ENCODE peak calls at places on chromosomes 12 and 14, in six cellular contexts. V is suprapubic skin, H is upper lobe of left lung, Y is stomach, D is sigmoid colon, F is HL-60. M is an unnamed sample.

GRCh38 chr12:29797565-29798360 is 14.0 kb upstream of the TMTC1 start:
- DNase-seq in H (no peak), F (no peak), V (no peak), D (no peak), Y (no peak), M (no peak)

GRCh38 chr12:52391618-52392002 is 6.2 kb upstream of the KRT84 start:
- DNase-seq in F (no peak), Y (peak), H (peak), D (peak), V (no peak), M (peak)

GRCh38 chr12:85279449-85280137 is 427 bp upstream of the ALX1 start:
- DNase-seq in D (peak), Y (no peak), F (no peak), V (peak), H (peak), M (no peak)

GRCh38 chr14:48504921-48505320 is 829.5 kb upstream of the MDGA2 start:
- DNase-seq in Y (no peak), V (no peak), H (no peak), D (no peak), F (no peak), M (no peak)

GRCh38 chr14:102545461-102546265 is 36.1 kb upstream of the ANKRD9 start:
- DNase-seq in H (no peak), D (no peak), F (no peak), Y (no peak), V (no peak), M (no peak)

GRCh38 chr12:40615590-40615989 is 76.6 kb upstream of the CNTN1 start:
- DNase-seq in H (no peak), Y (no peak), V (no peak), D (no peak), F (no peak), M (no peak)

GRCh38 chr12:127125607-127126259 is 1141.2 kb upstream of the TMEM132C start:
- DNase-seq in Y (no peak), F (no peak), D (no peak), V (no peak), H (no peak), M (no peak)

GRCh38 chr12:21828779-21829178 is 54.3 kb upstream of the KCNJ8 start:
- DNase-seq in D (peak), F (no peak), V (no peak), H (no peak), Y (peak), M (no peak)

GRCh38 chr12:15987696-15988095 is 76.6 kb downstream of the DERA start:
- DNase-seq in H (peak), F (no peak), D (no peak), Y (peak), V (no peak), M (no peak)

GRCh38 chr12:51889216-51890134 is 1.6 kb downstream of the ANKRD33 start:
- DNase-seq in H (peak), Y (no peak), F (no peak), D (peak), V (no peak), M (no peak)

GRCh38 chr14:91636604-91637003 is 95.3 kb downstream of the CATSPERB start:
- DNase-seq in D (no peak), V (no peak), Y (no peak), H (no peak), F (no peak), M (no peak)

GRCh38 chr12:24742378-24742777 is 206.5 kb downstream of the BCAT1 start:
- DNase-seq in V (no peak), D (no peak), F (peak), Y (no peak), H (no peak), M (peak)

GRCh38 chr12:105357162-105357691 is 26.7 kb downstream of the C12orf75 start:
- DNase-seq in V (no peak), D (no peak), H (no peak), F (no peak), Y (no peak), M (no peak)

GRCh38 chr14:89293349-89293916 is 123.6 kb downstream of the FOXN3 start:
- DNase-seq in V (no peak), F (no peak), D (no peak), H (no peak), Y (no peak), M (no peak)

GRCh38 chr12:91921555-91921954 is 224.1 kb downstream of the BTG1 start:
- DNase-seq in D (no peak), H (no peak), F (no peak), V (no peak), Y (no peak), M (no peak)

GRCh38 chr12:33752854-33753253 is 269.4 kb upstream of the ALG10 start:
- DNase-seq in H (no peak), F (no peak), V (no peak), Y (no peak), D (no peak), M (no peak)

GRCh38 chr14:96363751-96364336 is 518 bp downstream of the GSKIP start:
- DNase-seq in V (no peak), H (peak), F (no peak), Y (peak), D (peak), M (peak)

GRCh38 chr14:60094306-60094897 is 2.7 kb downstream of the PCNX4 start:
- DNase-seq in V (no peak), H (no peak), Y (no peak), F (no peak), D (no peak), M (peak)

GRCh38 chr12:122421263-122421814 is 1.1 kb downstream of the CLIP1 start:
- DNase-seq in D (peak), Y (peak), H (no peak), V (no peak), F (no peak), M (peak)

GRCh38 chr12:25889185-25889584 is 69.3 kb upstream of the RASSF8 start:
- DNase-seq in Y (no peak), F (no peak), D (no peak), H (no peak), V (no peak), M (no peak)

GRCh38 chr12:92596388-92596787 is 106.4 kb upstream of the PLEKHG7 start:
- DNase-seq in F (no peak), Y (no peak), V (no peak), D (no peak), H (no peak), M (no peak)

GRCh38 chr12:104942075-104942474 is 16.0 kb downstream of the SLC41A2 start:
- DNase-seq in H (no peak), V (no peak), D (no peak), F (no peak), Y (no peak), M (no peak)

GRCh38 chr14:72975776-72976175 is 49.5 kb downstream of the DCAF4 start:
- DNase-seq in F (no peak), D (no peak), Y (no peak), H (no peak), V (no peak), M (peak)

GRCh38 chr14:64878775-64879634 is 702 bp downstream of the SPTB start:
- DNase-seq in V (no peak), F (no peak), H (peak), D (no peak), Y (no peak), M (no peak)

GRCh38 chr14:35747379-35747778 is 61.7 kb downstream of the RALGAPA1 start:
- DNase-seq in Y (no peak), H (no peak), F (no peak), V (no peak), D (no peak), M (no peak)

GRCh38 chr14:99675381-99675835 is 8.7 kb upstream of the CYP46A1 start:
- DNase-seq in Y (no peak), H (peak), F (no peak), D (peak), V (no peak), M (peak)

GRCh38 chr12:71804505-71804904 is 35.1 kb upstream of the TBC1D15 start:
- DNase-seq in F (no peak), Y (no peak), D (no peak), H (no peak), V (no peak), M (no peak)

GRCh38 chr14:24366664-24367505 is 1.1 kb upstream of the NFATC4 start:
- DNase-seq in F (no peak), H (peak), V (peak), Y (peak), D (peak), M (peak)

GRCh38 chr12:76820888-76821482 is 57.1 kb downstream of the ZDHHC17 start:
- DNase-seq in F (no peak), V (no peak), Y (no peak), H (no peak), D (no peak), M (no peak)

GRCh38 chr12:77049767-77050353 is 15.5 kb downstream of the E2F7 start:
- DNase-seq in Y (no peak), H (no peak), D (no peak), V (no peak), F (peak), M (no peak)

GRCh38 chr14:96661244-96661969 is 135.8 kb upstream of the VRK1 start:
- DNase-seq in Y (no peak), F (no peak), V (no peak), D (no peak), H (no peak), M (no peak)

GRCh38 chr12:10179871-10180270 is 1.0 kb downstream of the TMEM52B start:
- DNase-seq in H (no peak), Y (no peak), D (no peak), V (no peak), F (no peak), M (no peak)

GRCh38 chr14:28867571-28867970 is 101.0 kb downstream of the FOXG1 start:
- DNase-seq in D (no peak), H (no peak), Y (no peak), V (no peak), F (no peak), M (no peak)

GRCh38 chr12:100593490-100593889 is 20.0 kb downstream of the GAS2L3 start:
- DNase-seq in F (no peak), D (no peak), V (no peak), Y (no peak), H (no peak), M (no peak)

GRCh38 chr14:77041837-77042557 is 13.5 kb upstream of the IRF2BPL start:
- DNase-seq in D (peak), F (no peak), V (no peak), H (no peak), Y (peak), M (no peak)

GRCh38 chr12:64609543-64610091 is 678 bp upstream of the RASSF3 start:
- DNase-seq in V (no peak), Y (no peak), D (no peak), H (no peak), F (no peak), M (no peak)

GRCh38 chr12:53623526-53623925 is 2.7 kb downstream of the ATF7 start:
- DNase-seq in V (no peak), H (no peak), Y (no peak), F (no peak), D (no peak), M (no peak)
- TF ChIP-seq POLR2AphosphoS5 in V (no peak), H (no peak), Y (no peak), F (no peak), D (peak), M (no peak)

GRCh38 chr12:132579747-132580146 is 30.6 kb downstream of the LRCOL1 start:
- DNase-seq in V (no peak), F (no peak), Y (no peak), D (no peak), H (no peak), M (no peak)

GRCh38 chr12:132582058-132582420 is 28.3 kb downstream of the LRCOL1 start:
- DNase-seq in F (no peak), V (no peak), Y (no peak), D (no peak), H (peak), M (no peak)

GRCh38 chr12:132582582-132583279 is 27.7 kb downstream of the LRCOL1 start:
- DNase-seq in Y (no peak), F (no peak), D (no peak), H (peak), V (no peak), M (no peak)

GRCh38 chr12:132581348-132582057 is 28.9 kb downstream of the LRCOL1 start:
- DNase-seq in Y (no peak), F (no peak), D (no peak), V (no peak), H (peak), M (no peak)

GRCh38 chr12:132580701-132581292 is 29.6 kb downstream of the LRCOL1 start:
- DNase-seq in Y (no peak), D (no peak), F (no peak), H (peak), V (no peak), M (no peak)
- TF ChIP-seq POLR2AphosphoS5 in Y (no peak), D (no peak), F (no peak), H (no peak), V (no peak), M (no peak)

DNA sequence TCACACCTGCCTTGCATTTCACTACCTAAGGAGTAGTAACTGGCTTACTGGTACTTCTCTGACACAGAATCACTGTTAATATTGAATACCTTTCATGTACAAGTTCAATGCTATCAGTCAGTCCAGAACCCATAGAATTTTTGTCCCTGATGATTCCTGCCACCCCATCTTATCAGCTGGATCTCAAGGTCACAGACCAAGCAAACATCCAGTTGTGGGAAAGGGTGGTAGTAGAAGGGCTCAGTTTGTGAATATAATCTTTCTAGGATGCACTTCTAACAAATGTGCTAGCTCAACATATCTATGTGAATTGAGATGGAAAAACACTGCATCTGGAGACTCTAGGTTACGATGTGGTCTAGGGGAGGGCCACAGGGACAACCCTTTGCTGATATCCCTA is 14.1 kb downstream of the PPP1CC start:
- DNase-seq in D (no peak), F (no peak), V (no peak), H (no peak), Y (no peak), M (no peak)
- TF ChIP-seq POLR2AphosphoS5 in D (no peak), F (no peak), V (no peak), H (no peak), Y (no peak), M (no peak)

DNA sequence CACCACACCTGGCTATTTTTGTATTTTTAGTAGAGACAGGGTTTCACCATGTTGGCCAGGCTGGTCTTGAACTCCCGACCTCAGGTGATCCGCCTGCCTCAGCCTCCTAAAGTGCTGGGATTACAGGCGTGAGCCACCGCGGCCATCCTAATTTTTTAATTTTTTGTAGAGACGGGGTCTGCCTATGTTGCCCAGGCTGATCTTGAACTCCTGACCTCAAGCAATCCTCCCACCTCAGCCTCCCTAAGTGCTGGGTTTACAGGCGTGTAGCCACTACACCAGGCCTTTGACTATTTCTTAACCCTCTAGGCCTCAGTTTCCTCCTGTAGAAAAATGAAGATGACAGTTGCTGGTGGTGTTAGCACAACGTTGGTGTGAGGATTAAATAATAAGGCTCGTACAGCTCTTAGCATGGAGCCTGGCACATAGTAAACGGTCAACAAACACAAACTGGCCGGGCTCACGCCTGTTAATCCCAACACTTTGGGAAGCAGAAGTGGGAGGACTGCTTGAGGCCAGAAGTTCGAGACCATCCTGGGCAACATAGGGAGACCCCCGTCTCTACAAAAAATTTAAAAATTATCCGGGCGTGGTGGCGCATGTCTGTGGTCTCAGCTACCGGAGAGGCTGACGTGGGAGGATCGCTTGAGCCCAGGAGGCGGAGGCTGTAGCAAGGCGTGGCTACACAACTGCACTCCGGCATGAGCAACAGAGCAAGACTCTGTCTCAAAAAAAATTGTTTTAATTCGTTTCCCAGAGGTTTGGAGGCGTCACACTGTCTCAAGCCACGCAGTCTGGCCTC is 979 bp downstream of the DDX54 start:
- DNase-seq in F (no peak), V (no peak), H (no peak), Y (no peak), D (no peak), M (peak)
- TF ChIP-seq POLR2AphosphoS5 in F (no peak), V (no peak), H (no peak), Y (no peak), D (no peak), M (no peak)

GRCh38 chr12:57693317-57693658 is 644 bp upstream of the OS9 start:
- DNase-seq in D (no peak), V (no peak), H (no peak), Y (no peak), F (no peak), M (peak)

GRCh38 chr12:57694459-57695019 is 607 bp downstream of the OS9 start:
- DNase-seq in V (no peak), F (no peak), H (no peak), Y (no peak), D (no peak), M (no peak)

GRCh38 chr12:57692500-57692899 is 1.4 kb upstream of the OS9 start:
- DNase-seq in Y (no peak), H (no peak), F (no peak), V (no peak), D (no peak), M (no peak)

GRCh38 chr12:57695770-57696432 is 2.0 kb downstream of the OS9 start:
- DNase-seq in H (no peak), D (no peak), V (no peak), F (no peak), Y (no peak), M (no peak)

GRCh38 chr12:57693659-57694458 is at the start of gene OS9:
- DNase-seq in D (peak), V (peak), Y (peak), H (peak), F (peak), M (peak)
- TF ChIP-seq POLR2AphosphoS5 in D (peak), V (peak), Y (peak), H (peak), F (peak), M (peak)

GRCh38 chr14:92886337-92886736 is 36.6 kb upstream of the CHGA start:
- DNase-seq in F (no peak), D (no peak), Y (no peak), H (no peak), V (no peak), M (no peak)
- TF ChIP-seq POLR2AphosphoS5 in F (no peak), D (no peak), Y (no peak), H (no peak), V (no peak), M (no peak)

GRCh38 chr14:68596701-68597100 is 196.2 kb downstream of the ZFP36L1 start:
- DNase-seq in D (no peak), V (peak), F (no peak), Y (no peak), H (no peak), M (no peak)

GRCh38 chr14:68593806-68594536 is 198.9 kb downstream of the ZFP36L1 start:
- DNase-seq in V (peak), Y (no peak), F (no peak), H (no peak), D (no peak), M (no peak)

GRCh38 chr14:68596211-68596610 is 196.7 kb downstream of the ZFP36L1 start:
- DNase-seq in F (no peak), H (no peak), D (no peak), V (no peak), Y (no peak), M (no peak)

GRCh38 chr14:68592948-68593347 is 199.9 kb downstream of the ZFP36L1 start:
- DNase-seq in D (no peak), Y (no peak), F (no peak), H (no peak), V (peak), M (no peak)

DNA sequence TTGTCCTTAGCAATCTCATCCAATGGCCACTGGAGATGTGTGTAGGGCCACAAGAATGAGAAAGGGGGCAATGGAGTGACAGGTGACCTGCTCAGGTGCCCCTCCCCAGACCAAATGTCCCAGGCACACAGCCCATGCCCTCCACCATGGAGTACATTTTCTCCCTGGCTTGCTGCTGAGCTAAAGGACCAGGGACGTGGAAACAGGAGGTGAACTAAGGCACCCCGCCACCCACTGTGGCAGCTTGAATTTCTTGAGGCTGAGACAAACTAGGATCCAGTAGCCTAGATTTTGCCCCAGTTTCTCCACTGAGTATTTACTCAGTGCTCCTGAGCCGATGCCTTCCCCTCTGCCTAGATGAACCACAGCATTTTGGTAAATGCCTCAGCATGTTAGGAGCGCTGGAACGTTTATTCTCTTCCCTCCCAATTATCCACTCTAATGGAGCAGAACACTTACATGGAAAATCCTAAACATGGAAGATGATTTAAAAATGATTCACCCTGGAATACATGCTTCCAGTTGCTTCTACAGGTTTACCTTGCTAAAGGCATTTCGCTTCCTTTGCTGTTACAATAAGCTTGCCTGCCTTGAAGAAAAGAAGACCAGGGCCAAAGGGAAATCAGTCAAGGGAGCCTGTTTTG is 198.0 kb downstream of the ZFP36L1 start:
- DNase-seq in V (peak), F (no peak), Y (no peak), H (no peak), D (no peak), M (no peak)
- TF ChIP-seq POLR2AphosphoS5 in V (no peak), F (no peak), Y (no peak), H (no peak), D (no peak), M (no peak)